ENCODE peak calls at places on chromosome 2, in seven cellular contexts. O, F, B, H, Y, E and T are unnamed samples.

GRCh38 chr2:161067846-161068245 is 92.4 kb upstream of the TANK start:
- DNase-seq in O (no peak), F (no peak), B (no peak), H (no peak), Y (no peak), E (no peak), T (no peak)

GRCh38 chr2:98519851-98520250 is 75.2 kb downstream of the INPP4A start:
- DNase-seq in O (peak), F (no peak), B (no peak), H (no peak), Y (no peak), E (no peak), T (no peak)

GRCh38 chr2:23465982-23466381 is 81.0 kb downstream of the KLHL29 start:
- DNase-seq in O (no peak), F (no peak), B (no peak), H (no peak), Y (no peak), E (no peak), T (no peak)

GRCh38 chr2:165126244-165126643 is 77.6 kb downstream of the SCN3A start:
- DNase-seq in O (no peak), F (no peak), B (no peak), H (no peak), Y (no peak), E (no peak), T (no peak)

GRCh38 chr2:14751581-14751980 is 119.1 kb downstream of the LRATD1 start:
- DNase-seq in O (no peak), F (no peak), B (no peak), H (no peak), Y (no peak), E (no peak), T (no peak)

GRCh38 chr2:68388772-68389171 is 23.7 kb downstream of the PLEK start:
- DNase-seq in O (peak), F (no peak), B (no peak), H (no peak), Y (no peak), E (no peak), T (no peak)

GRCh38 chr2:109348645-109349554 is 219.9 kb downstream of the SH3RF3 start:
- DNase-seq in O (no peak), F (peak), B (no peak), H (no peak), Y (no peak), E (no peak), T (no peak)

GRCh38 chr2:133936601-133937000 is 317.3 kb upstream of the MGAT5 start:
- DNase-seq in O (no peak), F (no peak), B (no peak), H (no peak), Y (no peak), E (no peak), T (no peak)

GRCh38 chr2:20728114-20728758 is 61.3 kb downstream of the GDF7 start:
- DNase-seq in O (no peak), F (no peak), B (peak), H (no peak), Y (no peak), E (no peak), T (peak)

GRCh38 chr2:227420063-227421052 is 32.6 kb upstream of the SCYGR1 start:
- DNase-seq in O (no peak), F (no peak), B (no peak), H (no peak), Y (no peak), E (no peak), T (no peak)

GRCh38 chr2:96967436-96967835 is 18.9 kb downstream of the FAM178B start:
- DNase-seq in O (peak), F (no peak), B (no peak), H (no peak), Y (no peak), E (no peak), T (no peak)

GRCh38 chr2:168119519-168120141 is 127.8 kb downstream of the STK39 start:
- DNase-seq in O (no peak), F (no peak), B (peak), H (no peak), Y (peak), E (peak), T (peak)

GRCh38 chr2:3536682-3537632 is 17.6 kb upstream of the ADI1 start:
- DNase-seq in O (peak), F (no peak), B (peak), H (peak), Y (no peak), E (peak), T (peak)

GRCh38 chr2:240425697-240426096 is 9.8 kb upstream of the GPC1 start:
- DNase-seq in O (no peak), F (no peak), B (no peak), H (no peak), Y (no peak), E (no peak), T (no peak)

GRCh38 chr2:196251132-196251531 is 79.8 kb upstream of the STK17B start:
- DNase-seq in O (no peak), F (no peak), B (no peak), H (no peak), Y (no peak), E (no peak), T (no peak)

GRCh38 chr2:172427256-172427989 is at the start of gene ITGA6:
- DNase-seq in O (peak), F (peak), B (no peak), H (peak), Y (peak), E (peak), T (peak)

GRCh38 chr2:34012728-34013302 is 413.7 kb upstream of the FAM98A start:
- DNase-seq in O (no peak), F (no peak), B (peak), H (peak), Y (no peak), E (peak), T (peak)

GRCh38 chr2:9941196-9941995 is 10.1 kb upstream of the GRHL1 start:
- DNase-seq in O (no peak), F (no peak), B (peak), H (no peak), Y (no peak), E (peak), T (peak)

GRCh38 chr2:205692095-205692494 is 9.8 kb downstream of the NRP2 start:
- DNase-seq in O (no peak), F (no peak), B (peak), H (no peak), Y (no peak), E (peak), T (no peak)

GRCh38 chr2:96907405-96908041 is 37.6 kb upstream of the SEMA4C start:
- DNase-seq in O (no peak), F (no peak), B (peak), H (no peak), Y (peak), E (no peak), T (peak)

GRCh38 chr2:25492726-25493125 is 151.0 kb upstream of the DNMT3A start:
- DNase-seq in O (no peak), F (no peak), B (no peak), H (no peak), Y (no peak), E (no peak), T (no peak)

GRCh38 chr2:11863513-11864328 is 117.3 kb downstream of the LPIN1 start:
- DNase-seq in O (peak), F (peak), B (peak), H (peak), Y (peak), E (peak), T (peak)

GRCh38 chr2:184449760-184450159 is 148.6 kb upstream of the ZNF804A start:
- DNase-seq in O (no peak), F (no peak), B (no peak), H (no peak), Y (no peak), E (no peak), T (no peak)

GRCh38 chr2:62792408-62792807 is 86.9 kb downstream of the EHBP1 start:
- DNase-seq in O (no peak), F (no peak), B (no peak), H (no peak), Y (no peak), E (no peak), T (no peak)

GRCh38 chr2:149313512-149313972 is 16.8 kb upstream of the LYPD6 start:
- DNase-seq in O (no peak), F (no peak), B (peak), H (peak), Y (peak), E (peak), T (peak)

GRCh38 chr2:180980943-180981898 is 816 bp downstream of the UBE2E3 start:
- DNase-seq in O (peak), F (no peak), B (peak), H (no peak), Y (peak), E (peak), T (peak)

GRCh38 chr2:56757884-56758545 is 574.2 kb downstream of the CCDC85A start:
- DNase-seq in O (no peak), F (no peak), B (peak), H (no peak), Y (no peak), E (no peak), T (no peak)

GRCh38 chr2:23688486-23689130 is 238.3 kb downstream of the ATAD2B start:
- DNase-seq in O (peak), F (no peak), B (no peak), H (no peak), Y (no peak), E (no peak), T (no peak)

GRCh38 chr2:3460831-3461544 is 58.3 kb downstream of the ADI1 start:
- DNase-seq in O (peak), F (no peak), B (no peak), H (no peak), Y (no peak), E (no peak), T (no peak)

GRCh38 chr2:73897934-73898333 is 5.1 kb downstream of the ACTG2 start:
- DNase-seq in O (no peak), F (no peak), B (no peak), H (no peak), Y (no peak), E (no peak), T (no peak)

GRCh38 chr2:219245148-219245898 is at the start of the genes GLB1L and STK16:
- DNase-seq in O (peak), F (peak), B (peak), H (peak), Y (peak), E (peak), T (peak)